ENCODE peak calls at places on chromosomes 5 and 9, in six cellular contexts. B is PC-3, R is cardiac muscle cell, T is H9, G is SJCRH30, F is lung. Y is an unnamed sample.

GRCh38 chr5:160835376-160835775 is 16.6 kb downstream of the ATP10B start:
- DNase-seq in T (no peak), B (no peak), F (no peak), R (no peak), G (no peak), Y (no peak)

GRCh38 chr5:151080620-151081425 is at the start of gene TNIP1:
- DNase-seq in T (peak; percentile 81), R (peak; percentile 91), G (peak; percentile 92), B (peak; percentile 94), F (peak; percentile 95), Y (peak; percentile 89)

GRCh38 chr5:60494635-60495034 is 205.3 kb downstream of the DEPDC1B start:
- DNase-seq in B (no peak), R (no peak), F (no peak), T (no peak), G (no peak), Y (no peak)

GRCh38 chr9:131487621-131488031 is 15.1 kb upstream of the POMT1 start:
- DNase-seq in F (no peak), R (no peak), B (no peak), T (no peak), G (no peak), Y (no peak)

GRCh38 chr9:100084145-100084478 is 14.7 kb downstream of the ERP44 start:
- DNase-seq in R (no peak), F (no peak), B (no peak), T (no peak), G (no peak), Y (no peak)

GRCh38 chr9:114374936-114375335 is 12.8 kb downstream of the AKNA start:
- DNase-seq in G (no peak), F (no peak), B (no peak), R (no peak), T (no peak), Y (no peak)

GRCh38 chr5:191036-191948 is at the start of gene LRRC14B:
- DNase-seq in F (no peak), T (no peak), B (no peak), G (peak; percentile 69), R (peak; percentile 57), Y (no peak)

GRCh38 chr5:68554566-68555279 is 339.2 kb downstream of the PIK3R1 start:
- DNase-seq in T (no peak), F (no peak), R (no peak), B (no peak), G (peak; percentile 88), Y (no peak)

GRCh38 chr9:134534661-134535080 is 106.9 kb upstream of the COL5A1 start:
- DNase-seq in F (no peak), T (no peak), G (peak; percentile 60), B (no peak), R (no peak), Y (no peak)

GRCh38 chr9:106755727-106756126 is 107.2 kb upstream of the ZNF462 start:
- DNase-seq in G (peak; percentile 36), F (no peak), T (no peak), R (peak; percentile 23), B (no peak), Y (no peak)

GRCh38 chr5:98570010-98570409 is 203.5 kb upstream of the RGMB start:
- DNase-seq in G (no peak), R (no peak), T (no peak), F (no peak), B (peak; percentile 88), Y (no peak)

GRCh38 chr5:132640613-132641012 is 17.4 kb upstream of the IL13 start:
- DNase-seq in B (no peak), T (no peak), G (no peak), R (no peak), F (no peak), Y (no peak)

GRCh38 chr5:129018836-129019235 is 53.5 kb downstream of the SLC27A6 start:
- DNase-seq in R (no peak), T (no peak), G (no peak), B (no peak), F (no peak), Y (no peak)

GRCh38 chr5:81630721-81631120 is 120.2 kb downstream of the SSBP2 start:
- DNase-seq in G (no peak), F (no peak), R (no peak), B (no peak), T (no peak), Y (no peak)

GRCh38 chr9:33880562-33881089 is 63.7 kb downstream of the UBE2R2 start:
- DNase-seq in G (no peak), R (no peak), B (no peak), T (no peak), F (no peak), Y (peak; percentile 35)

GRCh38 chr5:121144764-121145163 is 680.7 kb downstream of the PRR16 start:
- DNase-seq in T (no peak), F (no peak), G (no peak), R (no peak), B (peak; percentile 51), Y (no peak)

GRCh38 chr5:80408475-80408875 is 611 bp downstream of the ZFYVE16 start:
- DNase-seq in T (peak; percentile 76), B (peak; percentile 52), R (peak; percentile 82), G (peak; percentile 84), F (no peak), Y (peak; percentile 70)

GRCh38 chr9:127754099-127754760 is 19.1 kb upstream of the TOR2A start:
- DNase-seq in B (no peak), R (peak; percentile 49), T (peak; percentile 78), F (no peak), G (no peak), Y (no peak)

GRCh38 chr9:33161011-33161588 is 6.0 kb downstream of the B4GALT1 start:
- DNase-seq in G (peak; percentile 94), R (no peak), F (peak; percentile 83), T (no peak), B (peak; percentile 93), Y (no peak)

GRCh38 chr9:108477538-108478006 is 378.2 kb downstream of the ACTL7B start:
- DNase-seq in G (no peak), T (no peak), R (no peak), F (no peak), B (peak; percentile 93), Y (no peak)

GRCh38 chr5:174354571-174354970 is 309.1 kb downstream of the NSG2 start:
- DNase-seq in G (no peak), B (no peak), T (no peak), F (no peak), R (no peak), Y (no peak)

GRCh38 chr9:14221558-14221957 is 92.4 kb downstream of the NFIB start:
- DNase-seq in T (no peak), F (no peak), G (no peak), B (peak; percentile 91), R (no peak), Y (no peak)

GRCh38 chr9:14221119-14221518 is 92.8 kb downstream of the NFIB start:
- DNase-seq in R (no peak), B (peak; percentile 56), F (no peak), G (no peak), T (no peak), Y (no peak)

GRCh38 chr9:14222149-14222835 is 91.6 kb downstream of the NFIB start:
- DNase-seq in G (no peak), F (no peak), B (no peak), R (no peak), T (no peak), Y (no peak)

GRCh38 chr9:14219865-14220655 is 93.9 kb downstream of the NFIB start:
- DNase-seq in F (no peak), T (no peak), R (no peak), G (no peak), B (no peak), Y (no peak)

GRCh38 chr9:14223081-14223480 is 90.9 kb downstream of the NFIB start:
- DNase-seq in T (no peak), B (no peak), F (no peak), G (no peak), R (no peak), Y (no peak)
- H3K27ac ChIP-seq in T (no peak overlapping the region), B (no peak overlapping the region), F (no peak overlapping the region), G (no peak overlapping the region), R (no peak overlapping the region), Y (no peak overlapping the region)

DNA sequence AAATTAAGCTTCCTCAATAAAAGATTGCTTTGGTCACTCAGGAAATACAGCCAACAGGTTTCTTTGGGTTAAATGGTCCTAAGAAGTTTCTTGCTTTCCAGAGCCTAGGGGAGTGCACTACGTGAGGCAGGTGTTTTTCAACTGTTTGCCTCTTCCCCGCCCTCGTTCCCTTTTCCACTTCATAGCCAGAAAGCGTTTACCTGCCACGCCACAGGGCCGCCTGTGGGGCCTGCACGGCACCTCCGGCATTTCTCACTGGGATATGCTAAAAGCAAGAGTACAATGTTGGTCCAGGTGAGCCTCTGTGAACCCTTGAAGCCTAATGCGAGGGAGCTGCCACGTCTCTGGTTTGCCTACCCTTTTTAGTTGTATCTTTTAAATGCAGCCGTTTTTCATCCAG is 167.6 kb upstream of the OTULINL start:
- DNase-seq in B (no peak), T (no peak), R (no peak), G (no peak), F (no peak), Y (no peak)
- H3K27ac ChIP-seq in B (no peak overlapping the region), T (no peak overlapping the region), R (no peak overlapping the region), G (no peak overlapping the region), F (no peak overlapping the region), Y (no peak overlapping the region)

GRCh38 chr9:79686381-79687130 is 114.8 kb downstream of the TLE4 start:
- DNase-seq in G (no peak), R (no peak), F (no peak), B (peak; percentile 35), T (no peak), Y (no peak)

GRCh38 chr9:79684059-79684458 is 112.3 kb downstream of the TLE4 start:
- DNase-seq in B (no peak), R (no peak), G (no peak), T (no peak), F (no peak), Y (no peak)

GRCh38 chr9:79687131-79687447 is 115.3 kb downstream of the TLE4 start:
- DNase-seq in F (no peak), R (no peak), T (no peak), B (no peak), G (no peak), Y (no peak)

GRCh38 chr9:79685576-79685975 is 113.8 kb downstream of the TLE4 start:
- DNase-seq in R (no peak), F (no peak), T (no peak), G (no peak), B (no peak), Y (no peak)

DNA sequence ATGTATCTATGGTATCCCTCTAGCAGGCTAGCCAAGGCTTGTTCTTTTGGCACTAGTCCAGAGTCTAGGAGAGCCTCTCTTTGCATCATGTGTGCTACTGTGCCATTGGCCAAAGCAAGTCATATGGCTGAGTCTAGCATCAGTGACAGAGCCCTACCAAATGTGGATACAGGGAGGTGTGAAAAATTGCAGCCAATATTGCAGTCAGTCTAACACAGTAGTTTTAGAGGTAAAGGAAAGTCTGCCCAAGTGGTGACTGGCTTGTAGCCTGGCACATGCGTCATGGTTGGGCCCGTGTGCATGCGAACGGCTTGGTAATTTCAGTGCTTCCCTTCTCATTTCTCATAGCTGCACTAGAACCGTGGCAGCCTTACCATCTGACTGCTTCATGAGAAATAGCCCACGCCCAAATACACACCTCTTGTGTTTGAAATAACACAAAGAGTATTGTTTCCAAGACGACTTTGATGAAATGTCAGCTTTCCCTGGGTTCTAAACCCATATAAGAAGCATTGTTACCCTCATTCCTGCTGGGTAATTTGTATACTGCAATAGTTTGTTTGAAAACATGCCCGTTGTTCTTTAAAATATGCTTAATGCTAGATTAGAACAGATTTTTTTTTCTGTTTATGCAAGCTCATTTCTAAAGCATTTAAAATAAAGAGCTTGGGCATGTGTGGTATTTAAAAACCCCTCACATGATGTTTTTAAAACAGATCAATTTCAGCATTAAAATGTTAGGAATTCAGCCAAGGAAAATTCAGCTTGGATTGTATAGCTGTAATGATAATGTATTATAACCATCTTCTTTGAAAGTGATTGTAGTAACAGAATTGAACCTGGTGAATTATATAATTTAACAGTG is 113.2 kb downstream of the TLE4 start:
- DNase-seq in G (peak; percentile 34), T (no peak), R (no peak), F (no peak), B (no peak), Y (no peak)
- H3K27ac ChIP-seq in G (no peak overlapping the region), T (no peak overlapping the region), R (no peak overlapping the region), F (no peak overlapping the region), B (no peak overlapping the region), Y (no peak overlapping the region)

GRCh38 chr5:157457391-157457790 is 2.6 kb upstream of the NIPAL4 start:
- DNase-seq in G (no peak), B (no peak), R (no peak), T (peak; percentile 5), F (no peak), Y (no peak)
- H3K27ac ChIP-seq in G (no peak overlapping the region), B (no peak overlapping the region), R (no peak overlapping the region), T (no peak overlapping the region), F (no peak overlapping the region), Y (peak overlapping the region; percentile 98)

Y was measured in substantia nigra.